ENCODE peak calls at places on chromosomes 2 and 18, in six cellular contexts. Z is neural crest cell; J is naive thymus-derived CD4-positive, alpha-beta T cell; I is RPMI7951; C is NCI-H510A treated with DMSO at 0.1 percent for 48 hours; K is amniotic epithelial cell. F is an unnamed sample.
A peak's percentile ranks its signal among the peaks of the same experiment; 100 is the strongest.

GRCh38 chr18:2114765-2115164 is 456.5 kb downstream of the METTL4 start:
- DNase-seq in C (no peak), Z (no peak), I (no peak), J (no peak), K (no peak), F (no peak)

GRCh38 chr2:173680574-173680973 is 284.6 kb downstream of the SP3 start:
- DNase-seq in C (no peak), J (no peak), Z (no peak), I (peak; percentile 52), K (no peak), F (no peak)

GRCh38 chr2:4618141-4618540 is 914.8 kb downstream of the DCDC2C start:
- DNase-seq in J (no peak), I (no peak), K (no peak), Z (no peak), C (peak; percentile 50), F (no peak)

GRCh38 chr2:51158236-51158635 is 126.3 kb upstream of the NRXN1 start:
- DNase-seq in K (no peak), J (no peak), Z (no peak), I (no peak), C (peak; percentile 46), F (no peak)

GRCh38 chr2:108588070-108588668 is 53.9 kb downstream of the LIMS1 start:
- DNase-seq in I (no peak), C (no peak), J (no peak), K (peak; percentile 77), Z (no peak), F (no peak)

GRCh38 chr18:12652861-12653401 is 5.0 kb downstream of the SPIRE1 start:
- DNase-seq in C (no peak), K (peak; percentile 85), J (no peak), I (peak; percentile 90), Z (no peak), F (no peak)

GRCh38 chr2:12915792-12916191 is 199.1 kb downstream of the TRIB2 start:
- DNase-seq in Z (no peak), C (no peak), I (no peak), J (no peak), K (no peak), F (no peak)

GRCh38 chr2:212265777-212266176 is 272.8 kb downstream of the ERBB4 start:
- DNase-seq in C (no peak), K (no peak), Z (no peak), I (no peak), J (no peak), F (no peak)

GRCh38 chr2:144683063-144683740 is 163.3 kb upstream of the ZEB2 start:
- DNase-seq in J (no peak), C (no peak), K (no peak), I (peak; percentile 29), Z (no peak), F (no peak)

GRCh38 chr18:21100141-21100540 is 11.5 kb downstream of the ROCK1 start:
- DNase-seq in K (peak; percentile 34), C (no peak), Z (no peak), J (no peak), I (no peak), F (no peak)

GRCh38 chr2:238967031-238967977 is 119.4 kb downstream of the TWIST2 start:
- DNase-seq in K (no peak), I (no peak), J (no peak), Z (no peak), C (no peak), F (no peak)

GRCh38 chr18:9188359-9189231 is 52.0 kb downstream of the ANKRD12 start:
- DNase-seq in I (no peak), J (no peak), K (no peak), C (no peak), Z (no peak), F (no peak)

GRCh38 chr2:127770973-127771735 is 39.8 kb downstream of the WDR33 start:
- DNase-seq in Z (no peak), I (peak; percentile 81), K (peak; percentile 98), C (no peak), J (no peak), F (no peak)

GRCh38 chr2:170145191-170145590 is 32.8 kb upstream of the MYO3B start:
- DNase-seq in I (no peak), Z (no peak), K (no peak), J (no peak), C (no peak), F (no peak)

GRCh38 chr2:47034973-47035609 is 119.5 kb upstream of the MCFD2 start:
- DNase-seq in I (peak; percentile 25), K (no peak), C (no peak), J (no peak), Z (no peak), F (no peak)

F was measured in activated CD8-positive, alpha-beta memory T cell treated with anti-CD3 and anti-CD28 coated beads for 4 hours.